ENCODE peak calls at places on chromosome 7, in six cellular contexts. One of them, this sample, is unnamed.

GRCh38 chr7:117941138-117941810 is 68.0 kb upstream of the CTTNBP2 start:
- ATAC-seq in heart left ventricle: no peak
- ATAC-seq in CD4-positive, alpha-beta T cell: no peak
- ATAC-seq in K562: peak; percentile 86
- ATAC-seq in naive thymus-derived CD8-positive, alpha-beta T cell: no peak
- ATAC-seq in right cardiac atrium: no peak
- ATAC-seq in this sample: no peak

GRCh38 chr7:90396420-90396819 is 6.8 kb upstream of the CLDN12 start:
- ATAC-seq in heart left ventricle: no peak
- ATAC-seq in CD4-positive, alpha-beta T cell: no peak
- ATAC-seq in K562: no peak
- ATAC-seq in naive thymus-derived CD8-positive, alpha-beta T cell: no peak
- ATAC-seq in right cardiac atrium: no peak
- ATAC-seq in this sample: no peak

GRCh38 chr7:18583305-18583704 is 87.8 kb downstream of the HDAC9 start:
- ATAC-seq in heart left ventricle: peak; percentile 75
- ATAC-seq in CD4-positive, alpha-beta T cell: no peak
- ATAC-seq in K562: no peak
- ATAC-seq in naive thymus-derived CD8-positive, alpha-beta T cell: no peak
- ATAC-seq in right cardiac atrium: no peak
- ATAC-seq in this sample: no peak

GRCh38 chr7:3897430-3898385 is 596.7 kb downstream of the SDK1 start:
- ATAC-seq in heart left ventricle: peak; percentile 56
- ATAC-seq in CD4-positive, alpha-beta T cell: peak; percentile 52
- ATAC-seq in K562: peak; percentile 62
- ATAC-seq in naive thymus-derived CD8-positive, alpha-beta T cell: peak; percentile 44
- ATAC-seq in right cardiac atrium: peak; percentile 43
- ATAC-seq in this sample: no peak

GRCh38 chr7:4093492-4093891 is 588.6 kb upstream of the FOXK1 start:
- ATAC-seq in heart left ventricle: peak; percentile 33
- ATAC-seq in CD4-positive, alpha-beta T cell: no peak
- ATAC-seq in K562: peak; percentile 32
- ATAC-seq in naive thymus-derived CD8-positive, alpha-beta T cell: no peak
- ATAC-seq in right cardiac atrium: no peak
- ATAC-seq in this sample: no peak

GRCh38 chr7:88758355-88759215 is 915 bp upstream of the ZNF804B start:
- ATAC-seq in heart left ventricle: peak; percentile 79
- ATAC-seq in CD4-positive, alpha-beta T cell: no peak
- ATAC-seq in K562: peak; percentile 71
- ATAC-seq in naive thymus-derived CD8-positive, alpha-beta T cell: no peak
- ATAC-seq in right cardiac atrium: peak; percentile 83
- ATAC-seq in this sample: no peak

GRCh38 chr7:16677978-16678494 is 32.1 kb downstream of the BZW2 start:
- ATAC-seq in heart left ventricle: no peak
- ATAC-seq in CD4-positive, alpha-beta T cell: no peak
- ATAC-seq in K562: no peak
- ATAC-seq in naive thymus-derived CD8-positive, alpha-beta T cell: no peak
- ATAC-seq in right cardiac atrium: no peak
- ATAC-seq in this sample: no peak

GRCh38 chr7:92781117-92781720 is 55.2 kb downstream of the CDK6 start:
- ATAC-seq in heart left ventricle: peak; percentile 79
- ATAC-seq in CD4-positive, alpha-beta T cell: no peak
- ATAC-seq in K562: no peak
- ATAC-seq in naive thymus-derived CD8-positive, alpha-beta T cell: no peak
- ATAC-seq in right cardiac atrium: peak; percentile 85
- ATAC-seq in this sample: no peak

This sample was measured in stimulated activated memory B cell treated with anti-CD40 and anti-IgM and Interleukin-4, amounts not matched to agents 10 μg/mL and 1 μg/mL and 100 μg/mL, for 72 hours.